ENCODE peak calls at places on chromosomes 6 and 20, in seven cellular contexts. I is ovary, X is thoracic aorta, E is cardiac muscle cell, H is pancreas, Q is neuronal stem cell, N is heart left ventricle. O is an unnamed sample. For H3K36me3, the result is how much of the 10 kb centered on the place peaks cover.

GRCh38 chr6:31180500-31180899 is 10.0 kb upstream of the POU5F1 start:
- DNase-seq in E (peak), X (no peak), I (peak), H (peak), Q (no peak), N (peak), O (peak)

GRCh38 chr20:10524643-10525042 is 89.5 kb downstream of the SLX4IP start:
- DNase-seq in H (no peak), X (no peak), N (no peak), E (no peak), I (no peak), Q (no peak), O (no peak)

GRCh38 chr6:45724511-45724910 is 291.1 kb downstream of the CLIC5 start:
- DNase-seq in I (no peak), N (no peak), Q (no peak), H (peak), X (no peak), E (peak), O (no peak)

GRCh38 chr6:157144861-157145260 is 178.5 kb downstream of the TMEM242 start:
- DNase-seq in N (no peak), I (no peak), H (no peak), E (no peak), Q (no peak), X (no peak), O (no peak)

GRCh38 chr6:149566372-149567193 is at the start of gene GINM1:
- DNase-seq in N (peak), H (peak), Q (no peak), X (no peak), I (peak), E (peak), O (peak)

GRCh38 chr6:76852776-76853175 is 610.5 kb downstream of the HTR1B start:
- DNase-seq in Q (no peak), H (no peak), I (no peak), E (peak), N (no peak), X (no peak), O (no peak)

GRCh38 chr6:13485923-13486557 is 1.4 kb downstream of the GFOD1 start:
- DNase-seq in Q (peak), H (peak), X (no peak), I (peak), N (peak), E (peak), O (peak)

GRCh38 chr6:7727951-7728854 is 2.3 kb downstream of the BMP6 start:
- DNase-seq in E (peak), H (peak), Q (peak), X (no peak), N (peak), I (no peak), O (peak)

GRCh38 chr20:41228858-41229257 is 88.7 kb downstream of the ZHX3 start:
- DNase-seq in X (no peak), E (peak), Q (no peak), H (no peak), I (no peak), N (no peak), O (no peak)

GRCh38 chr6:69164564-69165252 is 529.6 kb downstream of the ADGRB3 start:
- DNase-seq in X (no peak), N (no peak), I (no peak), Q (peak), H (no peak), E (no peak), O (no peak)

GRCh38 chr6:46925563-46926253 is 4.0 kb upstream of the ADGRF5 start:
- DNase-seq in X (peak), E (peak), N (peak), I (no peak), Q (no peak), H (peak), O (peak)

GRCh38 chr6:73285674-73286283 is 22.8 kb upstream of the KHDC1 start:
- DNase-seq in I (no peak), E (peak), Q (no peak), N (no peak), X (no peak), H (no peak), O (no peak)

GRCh38 chr6:137657351-137657911 is 163.2 kb upstream of the OLIG3 start:
- DNase-seq in X (no peak), H (no peak), I (no peak), Q (no peak), E (no peak), N (no peak), O (no peak)

GRCh38 chr20:6838181-6838826 is 70.8 kb downstream of the BMP2 start:
- DNase-seq in Q (no peak), E (no peak), N (no peak), I (no peak), X (no peak), H (no peak), O (no peak)

GRCh38 chr6:75943381-75943780 is 129.1 kb downstream of the IMPG1 start:
- DNase-seq in Q (no peak), E (no peak), I (no peak), X (no peak), H (no peak), N (no peak), O (no peak)

GRCh38 chr20:43748274-43748673 is 21.5 kb upstream of the GTSF1L start:
- DNase-seq in I (no peak), Q (no peak), X (no peak), H (no peak), N (no peak), E (peak), O (no peak)

GRCh38 chr6:148831531-148831930 is 84.7 kb downstream of the UST start:
- DNase-seq in N (no peak), Q (no peak), I (no peak), E (peak), X (no peak), H (no peak), O (no peak)

DNA sequence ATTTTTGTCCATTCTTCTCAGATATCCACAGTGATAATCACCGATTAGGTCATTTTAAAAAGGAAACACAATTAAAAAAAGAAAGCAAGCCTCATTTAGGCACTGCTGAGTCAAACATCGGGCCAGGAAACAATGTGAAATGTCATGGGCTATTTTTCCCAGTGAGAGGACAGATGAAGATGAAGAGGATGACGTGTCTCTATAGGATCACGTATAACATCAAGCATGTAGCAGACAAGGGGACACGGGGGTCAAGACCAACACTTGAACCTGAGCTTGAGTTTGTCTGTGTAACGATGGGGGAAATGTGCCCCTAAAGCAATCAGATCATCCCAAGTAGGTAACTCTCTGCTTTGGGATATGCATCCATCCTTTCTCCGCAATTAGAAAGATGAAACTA is 553.2 kb downstream of the CD83 start:
- DNase-seq in X (no peak), E (peak), I (no peak), Q (no peak), N (no peak), H (no peak), O (no peak)
- H3K27ac ChIP-seq in X (no peak), E (no peak), I (no peak), Q (no peak), N (no peak), H (no peak), O (no peak)

DNA sequence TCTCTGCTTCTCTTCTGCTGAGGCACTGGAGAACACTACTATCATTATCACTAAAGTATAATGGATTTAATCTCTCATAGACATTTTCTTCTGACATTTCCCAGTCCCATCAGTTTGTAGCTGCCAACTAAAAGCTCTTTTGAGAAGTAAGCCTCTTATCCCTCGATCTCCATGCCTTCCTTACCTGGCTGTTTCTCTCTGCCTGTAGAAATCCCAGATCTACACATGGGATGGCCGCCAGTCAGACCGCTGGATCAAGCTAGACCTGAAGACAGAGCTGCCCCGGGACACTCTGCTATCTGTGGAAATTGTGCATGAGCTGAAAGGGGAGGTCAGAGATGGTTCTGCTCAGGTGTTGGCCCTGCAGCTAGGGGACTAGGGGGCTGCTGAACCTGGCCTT is 25.4 kb downstream of the CCDC167 start:
- DNase-seq in I (no peak), X (no peak), E (no peak), N (no peak), H (no peak), Q (no peak), O (no peak)
- H3K36me3 ChIP-seq in I (under half), X (half or more), E (under half), N (half or more), H (under half), Q (under half), O (under half)

GRCh38 chr6:104959453-104959858 is 2.5 kb downstream of the LIN28B start:
- DNase-seq in N (no peak), X (no peak), Q (no peak), E (no peak), I (no peak), H (no peak), O (no peak)
- H3K27ac ChIP-seq in N (no peak), X (no peak), Q (no peak), E (peak), I (no peak), H (no peak), O (no peak)

DNA sequence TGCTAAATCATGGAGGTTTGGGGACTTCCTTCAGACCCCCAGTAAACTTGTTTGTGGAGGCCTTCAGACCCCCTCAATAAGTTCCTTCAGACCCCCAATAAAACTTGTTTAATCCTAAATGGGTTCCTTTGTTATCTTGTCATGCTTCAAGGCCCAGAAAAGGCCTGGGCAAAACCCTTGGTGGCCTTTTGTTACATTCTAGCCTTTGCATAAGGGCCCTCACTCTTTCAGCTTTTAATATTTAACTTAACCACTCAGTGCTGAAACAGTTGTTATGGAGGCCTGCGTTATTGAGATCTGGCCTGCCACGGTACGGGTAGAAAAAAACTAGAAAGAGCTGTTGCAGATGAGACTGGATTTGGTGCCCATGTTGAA is 4.3 kb upstream of the DYNLRB1 start:
- DNase-seq in I (no peak), E (no peak), X (no peak), N (no peak), H (no peak), Q (no peak), O (no peak)
- H3K36me3 ChIP-seq in I (under half), E (under half), X (under half), N (under half), H (under half), Q (under half), O (under half)

DNA sequence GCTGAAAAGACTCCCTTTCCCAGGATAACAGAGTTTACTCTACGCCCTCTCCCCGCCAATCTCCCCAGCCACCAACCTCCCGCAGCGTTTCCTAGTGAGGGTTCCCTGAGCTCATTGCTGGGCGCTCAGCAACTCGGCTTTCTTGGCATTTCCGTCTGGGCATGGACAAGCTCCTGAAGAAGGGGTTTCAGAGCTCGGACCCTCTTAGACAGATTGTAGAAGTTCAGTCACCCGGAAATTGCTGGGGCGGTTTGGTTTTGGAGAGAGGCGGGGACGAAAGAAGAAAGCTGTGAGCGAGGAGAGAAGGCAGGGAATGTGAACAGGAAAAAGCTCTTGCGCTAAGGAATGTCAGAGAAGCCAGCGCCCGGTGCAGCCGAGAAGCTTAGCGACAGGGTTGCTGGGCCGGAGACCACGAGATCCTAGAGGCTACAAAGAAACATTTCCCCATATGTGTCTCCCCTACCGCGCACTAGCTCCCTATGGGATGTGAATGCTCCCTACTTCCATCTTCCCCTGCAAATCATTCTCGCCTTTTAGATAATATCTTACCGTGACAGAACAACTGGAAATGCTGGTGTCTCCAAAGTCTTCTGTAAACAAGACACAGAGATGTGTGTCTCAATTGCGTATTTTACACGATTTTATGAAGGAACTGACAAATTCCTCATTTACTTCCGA is 15.8 kb downstream of the POM121L2 start:
- DNase-seq in X (no peak), E (peak), Q (no peak), N (no peak), I (no peak), H (no peak), O (no peak)
- H3K27ac ChIP-seq in X (no peak), E (no peak), Q (no peak), N (no peak), I (no peak), H (no peak), O (no peak)

DNA sequence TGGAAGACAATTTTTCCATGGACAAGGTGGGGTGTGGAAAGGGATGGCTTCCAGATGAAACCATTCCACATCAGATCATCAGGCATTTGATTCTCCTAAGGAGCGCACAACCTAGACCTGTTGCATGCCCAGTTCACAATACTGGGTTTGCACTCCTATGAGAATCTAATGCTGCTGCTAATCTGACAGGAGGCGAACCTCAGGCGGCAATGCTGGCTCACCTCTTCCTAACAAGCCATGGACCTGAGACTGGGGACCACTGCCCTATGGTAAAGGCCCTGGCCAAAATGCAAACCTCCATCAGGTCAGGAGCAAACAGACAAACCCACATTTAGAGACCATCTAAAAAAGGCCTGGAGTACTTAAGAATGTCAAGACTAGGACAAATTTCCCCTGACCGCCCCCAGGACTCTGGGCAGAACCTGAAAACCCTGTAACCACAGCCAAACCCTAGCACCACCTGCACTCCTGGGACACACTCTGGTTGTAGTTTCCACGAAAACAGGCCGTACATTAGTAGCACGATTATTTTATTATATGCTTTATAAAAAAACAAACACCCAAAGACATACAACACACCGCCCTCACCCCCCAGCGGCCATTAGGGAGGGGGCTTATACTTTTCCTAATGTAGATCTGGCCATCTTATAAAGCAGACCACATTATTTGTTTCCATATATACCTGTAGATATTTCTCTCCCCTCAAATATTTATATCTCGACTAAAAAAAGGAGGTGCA is 27.3 kb downstream of the SNX5 start:
- DNase-seq in Q (no peak), H (no peak), N (no peak), X (no peak), I (no peak), E (no peak), O (no peak)
- H3K36me3 ChIP-seq in Q (under half), H (under half), N (half or more), X (under half), I (under half), E (under half), O (under half)

GRCh38 chr20:49938173-49939163 is 2.3 kb downstream of the RNF114 start:
- DNase-seq in N (peak), I (peak), X (no peak), E (peak), Q (no peak), H (peak), O (no peak)
- H3K27ac ChIP-seq in N (peak), I (no peak), X (no peak), E (no peak), Q (no peak), H (no peak), O (no peak)

DNA sequence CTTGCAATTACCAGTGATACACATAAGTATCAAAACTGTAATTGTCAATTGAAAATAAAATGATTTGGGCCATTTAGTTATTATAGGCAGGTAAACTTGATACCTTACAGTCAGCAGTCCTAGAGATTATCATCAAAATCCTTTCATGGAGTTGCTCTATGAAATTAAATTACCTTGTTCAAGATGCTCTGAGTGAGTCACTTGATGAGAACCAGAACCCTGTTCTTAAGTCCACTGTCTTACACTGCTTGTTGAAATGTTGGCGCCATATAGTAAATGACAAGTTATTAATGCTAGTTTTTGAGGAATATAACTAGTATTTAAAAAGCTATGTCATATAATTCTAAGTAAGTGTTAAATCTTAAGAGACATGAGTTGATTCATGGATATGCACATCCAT is 37.2 kb upstream of the BAG2 start:
- DNase-seq in X (no peak), H (no peak), N (no peak), I (no peak), E (no peak), Q (no peak), O (no peak)
- H3K36me3 ChIP-seq in X (under half), H (under half), N (half or more), I (under half), E (under half), Q (under half), O (under half)

O was measured in right lobe of liver.